ENCODE peak calls at places on chromosomes 11 and 22, in seven cellular contexts. O is HFF-Myc; B is CD8-positive, alpha-beta T cell; L is AG09309; S is astrocyte; I is GM12865; G is fibroblast of the aortic adventitia. Y is an unnamed sample.

GRCh38 chr11:122556605-122557004 is 98.9 kb upstream of the UBASH3B start:
- DNase-seq in O (no peak), B (no peak), L (no peak), S (no peak), I (no peak), G (peak; percentile 5), Y (no peak)

GRCh38 chr11:118438314-118438931 is 2.1 kb downstream of the KMT2A start:
- DNase-seq in O (no peak), B (peak; percentile 65), L (peak; percentile 59), S (peak; percentile 83), I (peak; percentile 65), G (peak; percentile 72), Y (peak; percentile 54)

GRCh38 chr22:33518405-33518804 is 401.9 kb downstream of the LARGE1 start:
- DNase-seq in O (no peak), B (no peak), L (no peak), S (no peak), I (no peak), G (no peak), Y (no peak)

GRCh38 chr11:7668911-7669310 is 4.4 kb downstream of the CYB5R2 start:
- DNase-seq in O (no peak), B (no peak), L (no peak), S (no peak), I (no peak), G (peak; percentile 27), Y (no peak)

GRCh38 chr11:76315182-76315853 is 65.6 kb downstream of the THAP12 start:
- DNase-seq in O (no peak), B (no peak), L (no peak), S (no peak), I (no peak), G (no peak), Y (peak; percentile 8)

GRCh38 chr11:6229911-6230310 is 4.5 kb downstream of the FHIP1B start:
- DNase-seq in O (no peak), B (no peak), L (no peak), S (no peak), I (peak; percentile 16), G (no peak), Y (no peak)

GRCh38 chr11:4680341-4680740 is 17.3 kb downstream of the OR51E2 start:
- DNase-seq in O (no peak), B (no peak), L (no peak), S (no peak), I (no peak), G (no peak), Y (no peak)

GRCh38 chr22:45210577-45211431 is 29.9 kb downstream of the KIAA0930 start:
- DNase-seq in O (peak; percentile 88), B (no peak), L (peak; percentile 82), S (no peak), I (no peak), G (peak; percentile 83), Y (no peak)

GRCh38 chr22:39179841-39180335 is 27.4 kb upstream of the CBX7 start:
- DNase-seq in O (no peak), B (no peak), L (no peak), S (no peak), I (no peak), G (no peak), Y (no peak)

GRCh38 chr11:116457336-116458007 is 315.3 kb downstream of the BUD13 start:
- DNase-seq in O (no peak), B (no peak), L (no peak), S (no peak), I (no peak), G (no peak), Y (no peak)

GRCh38 chr11:123111465-123111864 is 49.5 kb upstream of the HSPA8 start:
- DNase-seq in O (no peak), B (no peak), L (no peak), S (peak; percentile 46), I (peak; percentile 54), G (peak; percentile 69), Y (no peak)

GRCh38 chr22:30435674-30436126 is 10.1 kb downstream of the MTFP1 start:
- DNase-seq in O (no peak), B (peak; percentile 99), L (no peak), S (no peak), I (peak; percentile 72), G (no peak), Y (no peak)

GRCh38 chr22:39908737-39909136 is 7.9 kb downstream of the GRAP2 start:
- DNase-seq in O (no peak), B (peak; percentile 54), L (no peak), S (peak; percentile 4), I (peak; percentile 35), G (no peak), Y (no peak)

GRCh38 chr11:31800398-31801265 is 10.5 kb downstream of the PAX6 start:
- DNase-seq in O (no peak), B (peak; percentile 27), L (no peak), S (no peak), I (no peak), G (no peak), Y (no peak)

GRCh38 chr11:91731051-91731450 is 493.6 kb upstream of the FAT3 start:
- DNase-seq in O (no peak), B (no peak), L (no peak), S (no peak), I (no peak), G (no peak), Y (no peak)

GRCh38 chr11:106961518-106961917 is 56.8 kb downstream of the GUCY1A2 start:
- DNase-seq in O (peak; percentile 69), B (no peak), L (peak; percentile 92), S (peak; percentile 92), I (no peak), G (peak; percentile 90), Y (no peak)

GRCh38 chr11:118264568-118265470 is 722 bp upstream of the MPZL2 start:
- DNase-seq in O (no peak), B (no peak), L (no peak), S (no peak), I (no peak), G (no peak), Y (no peak)

GRCh38 chr11:19276859-19277808 is 36.4 kb upstream of the E2F8 start:
- DNase-seq in O (no peak), B (no peak), L (no peak), S (no peak), I (no peak), G (no peak), Y (no peak)

GRCh38 chr11:2130881-2131352 is 8.3 kb downstream of the IGF2 start:
- DNase-seq in O (no peak), B (no peak), L (no peak), S (no peak), I (no peak), G (no peak), Y (no peak)

GRCh38 chr11:2132229-2132620 is 7.0 kb downstream of the IGF2 start:
- DNase-seq in O (no peak), B (no peak), L (no peak), S (no peak), I (no peak), G (no peak), Y (no peak)

GRCh38 chr11:2129699-2130366 is 9.4 kb downstream of the IGF2 start:
- DNase-seq in O (no peak), B (no peak), L (no peak), S (no peak), I (no peak), G (no peak), Y (no peak)

GRCh38 chr11:2132874-2133480 is 6.2 kb downstream of the IGF2 start:
- DNase-seq in O (no peak), B (no peak), L (no peak), S (no peak), I (no peak), G (no peak), Y (no peak)

DNA sequence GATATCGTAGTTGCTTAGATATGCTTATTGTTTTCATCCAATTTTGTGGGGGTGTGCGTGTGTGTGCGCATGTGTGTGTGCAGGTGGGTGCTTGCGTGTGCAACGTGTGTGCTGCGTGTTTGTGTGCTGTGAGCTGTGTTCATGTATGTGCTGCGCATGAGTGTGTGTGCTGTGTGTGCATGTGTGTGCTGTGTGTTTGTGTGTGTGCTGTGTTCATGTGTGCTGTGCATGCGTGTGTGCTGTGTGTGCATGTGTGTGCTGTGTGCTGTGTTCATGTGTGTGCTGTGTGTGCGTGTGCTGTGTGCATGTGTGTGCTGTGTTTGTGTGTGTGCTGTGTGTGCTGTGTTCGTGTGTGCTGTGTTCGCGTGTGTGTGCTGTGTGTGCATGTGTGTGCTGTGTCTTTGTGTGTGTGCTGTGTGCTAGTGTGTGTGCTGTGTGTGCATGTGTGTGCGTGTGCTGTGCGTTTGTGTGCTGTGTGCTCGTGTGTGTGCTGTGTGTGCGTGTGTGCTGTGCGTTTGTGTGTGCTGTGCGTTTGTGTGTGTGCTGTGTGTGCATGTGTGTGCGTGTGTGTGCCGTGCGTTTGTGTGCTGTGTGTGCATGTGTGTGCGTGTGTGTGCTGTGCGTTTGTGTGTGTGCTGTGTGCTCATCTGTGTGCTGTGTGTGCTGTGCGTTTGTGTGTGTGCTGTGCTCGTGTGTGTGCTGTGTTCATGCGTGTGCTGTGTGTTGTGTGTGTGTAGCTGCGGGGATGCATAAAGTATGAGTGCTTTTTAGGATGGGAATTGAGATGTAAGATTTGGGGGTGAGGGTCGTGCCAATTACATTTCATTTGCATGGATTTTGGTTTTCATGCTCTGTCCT is 7.6 kb downstream of the IGF2 start:
- DNase-seq in O (no peak), B (no peak), L (no peak), S (no peak), I (no peak), G (no peak), Y (no peak)
- H3K4me3 ChIP-seq in O (no peak overlapping the region), B (no peak overlapping the region), L (no peak overlapping the region), S (no peak overlapping the region), I (no peak overlapping the region), G (no peak overlapping the region), Y (no peak overlapping the region)

GRCh38 chr11:128892866-128893565 is 1.9 kb downstream of the KCNJ5 start:
- DNase-seq in O (no peak), B (no peak), L (no peak), S (no peak), I (no peak), G (no peak), Y (no peak)

GRCh38 chr11:128890543-128891409 is at the start of gene KCNJ5:
- DNase-seq in O (no peak), B (no peak), L (no peak), S (no peak), I (no peak), G (peak; percentile 30), Y (peak; percentile 34)

GRCh38 chr11:128890216-128890542 is 977 bp upstream of the KCNJ5 start:
- DNase-seq in O (no peak), B (no peak), L (no peak), S (no peak), I (no peak), G (no peak), Y (no peak)

GRCh38 chr11:128891912-128892398 is 799 bp downstream of the KCNJ5 start:
- DNase-seq in O (no peak), B (no peak), L (no peak), S (no peak), I (no peak), G (no peak), Y (no peak)

GRCh38 chr11:128891410-128891861 is 280 bp downstream of the KCNJ5 start:
- DNase-seq in O (no peak), B (no peak), L (no peak), S (no peak), I (no peak), G (no peak), Y (no peak)
- H3K4me3 ChIP-seq in O (no peak overlapping the region), B (no peak overlapping the region), L (peak overlapping the region; percentile 55), S (no peak overlapping the region), I (no peak overlapping the region), G (no peak overlapping the region), Y (no peak overlapping the region)

GRCh38 chr11:33692013-33692504 is 8.6 kb downstream of the C11orf91 start:
- DNase-seq in O (peak; percentile 94), B (no peak), L (peak; percentile 87), S (peak; percentile 97), I (peak; percentile 56), G (peak; percentile 98), Y (peak; percentile 93)
- H3K4me3 ChIP-seq in O (peak overlapping the region; percentile 14), B (no peak overlapping the region), L (peak overlapping the region; percentile 11), S (peak overlapping the region; percentile 20), I (no peak overlapping the region), G (peak overlapping the region; percentile 42), Y (peak overlapping the region; percentile 3)

GRCh38 chr22:19757140-19757984 is 3.2 kb upstream of the TBX1 start:
- DNase-seq in O (no peak), B (peak; percentile 6), L (no peak), S (no peak), I (no peak), G (no peak), Y (no peak)
- H3K4me3 ChIP-seq in O (no peak overlapping the region), B (no peak overlapping the region), L (no peak overlapping the region), S (no peak overlapping the region), I (no peak overlapping the region), G (no peak overlapping the region), Y (no peak overlapping the region)

Y was measured in MG63.